ENCODE peak calls at places on chromosomes 11 and 22, in nine cellular contexts. M, I, D, F, E, B, T, U and S are unnamed samples.

GRCh38 chr22:32996702-32997101 is 61.5 kb downstream of the SYN3 start:
- DNase-seq in M (peak), I (peak), D (no peak), F (no peak), E (no peak), B (peak), T (peak), U (peak), S (no peak)

GRCh38 chr11:66289548-66290331 is 797 bp upstream of the YIF1A start:
- DNase-seq in M (no peak), I (peak), D (peak), F (peak), E (no peak), B (peak), T (peak), U (no peak), S (no peak)

GRCh38 chr22:49282596-49282995 is 545.1 kb downstream of the BRD1 start:
- DNase-seq in M (peak), I (no peak), D (no peak), F (no peak), E (no peak), B (no peak), T (no peak), U (no peak), S (no peak)

GRCh38 chr11:75323609-75324008 is 27.9 kb downstream of the ARRB1 start:
- DNase-seq in M (no peak), I (no peak), D (peak), F (no peak), E (no peak), B (no peak), T (peak), U (no peak), S (no peak)

GRCh38 chr11:125279680-125280079 is 115.1 kb downstream of the PKNOX2 start:
- DNase-seq in M (no peak), I (no peak), D (no peak), F (no peak), E (no peak), B (no peak), T (no peak), U (no peak), S (no peak)

GRCh38 chr11:47083913-47084312 is 92.8 kb downstream of the ARFGAP2 start:
- DNase-seq in M (no peak), I (no peak), D (no peak), F (no peak), E (no peak), B (no peak), T (no peak), U (no peak), S (no peak)

GRCh38 chr22:23097412-23098229 is 27.3 kb downstream of the GNAZ start:
- DNase-seq in M (no peak), I (no peak), D (peak), F (no peak), E (no peak), B (no peak), T (no peak), U (no peak), S (no peak)

GRCh38 chr22:37020192-37020479 is 594 bp downstream of the MPST start:
- DNase-seq in M (no peak), I (no peak), D (peak), F (no peak), E (peak), B (no peak), T (peak), U (no peak), S (peak)

GRCh38 chr22:31106001-31106571 is 1.3 kb downstream of the SELENOM start:
- DNase-seq in M (peak), I (no peak), D (no peak), F (no peak), E (no peak), B (no peak), T (no peak), U (no peak), S (no peak)

GRCh38 chr22:19565921-19566598 is 41.9 kb upstream of the CLDN5 start:
- DNase-seq in M (peak), I (no peak), D (no peak), F (no peak), E (no peak), B (no peak), T (no peak), U (no peak), S (peak)

GRCh38 chr11:10524471-10524870 is 16.5 kb downstream of the RNF141 start:
- DNase-seq in M (no peak), I (no peak), D (no peak), F (no peak), E (no peak), B (no peak), T (no peak), U (no peak), S (no peak)

GRCh38 chr22:49461674-49462073 is 366.0 kb downstream of the BRD1 start:
- DNase-seq in M (no peak), I (no peak), D (no peak), F (no peak), E (no peak), B (no peak), T (no peak), U (no peak), S (no peak)

GRCh38 chr11:19101803-19102520 is 15.0 kb upstream of the ZDHHC13 start:
- DNase-seq in M (no peak), I (no peak), D (no peak), F (no peak), E (no peak), B (no peak), T (no peak), U (no peak), S (no peak)

GRCh38 chr11:72037554-72038311 is 39.0 kb downstream of the IL18BP start:
- DNase-seq in M (no peak), I (no peak), D (no peak), F (no peak), E (no peak), B (no peak), T (no peak), U (no peak), S (no peak)

GRCh38 chr11:20000393-20001134 is 159.7 kb downstream of the DBX1 start:
- DNase-seq in M (no peak), I (no peak), D (no peak), F (no peak), E (no peak), B (no peak), T (no peak), U (no peak), S (no peak)

GRCh38 chr11:86999859-87000753 is 37.6 kb upstream of the TMEM135 start:
- DNase-seq in M (no peak), I (no peak), D (peak), F (no peak), E (peak), B (no peak), T (no peak), U (no peak), S (no peak)

GRCh38 chr11:117786099-117786870 is 10.7 kb downstream of the DSCAML1 start:
- DNase-seq in M (no peak), I (no peak), D (no peak), F (peak), E (no peak), B (no peak), T (no peak), U (no peak), S (no peak)

GRCh38 chr11:92480519-92480918 is 255.9 kb downstream of the FAT3 start:
- DNase-seq in M (no peak), I (no peak), D (no peak), F (no peak), E (no peak), B (no peak), T (no peak), U (no peak), S (no peak)

GRCh38 chr11:3123316-3123715 is 41.8 kb downstream of the OSBPL5 start:
- DNase-seq in M (peak), I (peak), D (no peak), F (no peak), E (peak), B (peak), T (peak), U (no peak), S (peak)

GRCh38 chr22:25992331-25992730 is 176.9 kb upstream of the SEZ6L start:
- DNase-seq in M (no peak), I (no peak), D (no peak), F (no peak), E (no peak), B (no peak), T (no peak), U (no peak), S (no peak)

GRCh38 chr22:23282089-23282501 is 101.8 kb downstream of the BCR start:
- DNase-seq in M (peak), I (peak), D (peak), F (peak), E (no peak), B (peak), T (peak), U (no peak), S (peak)

GRCh38 chr22:37186228-37186996 is 1.6 kb downstream of the C1QTNF6 start:
- DNase-seq in M (peak), I (peak), D (no peak), F (peak), E (peak), B (no peak), T (no peak), U (no peak), S (peak)

GRCh38 chr11:134393638-134394037 is 18.4 kb downstream of the B3GAT1 start:
- DNase-seq in M (no peak), I (no peak), D (peak), F (peak), E (peak), B (no peak), T (peak), U (no peak), S (no peak)

GRCh38 chr11:93988912-93989311 is 32.2 kb upstream of the HEPHL1 start:
- DNase-seq in M (no peak), I (no peak), D (no peak), F (no peak), E (no peak), B (no peak), T (no peak), U (no peak), S (no peak)

GRCh38 chr11:130781906-130782305 is 134.4 kb downstream of the SNX19 start:
- DNase-seq in M (no peak), I (no peak), D (no peak), F (peak), E (no peak), B (no peak), T (no peak), U (no peak), S (no peak)

GRCh38 chr11:131674051-131674755 is 303.8 kb downstream of the NTM start:
- DNase-seq in M (peak), I (no peak), D (peak), F (peak), E (peak), B (peak), T (peak), U (peak), S (peak)

GRCh38 chr11:133656100-133656635 is 123.9 kb upstream of the OPCML start:
- DNase-seq in M (no peak), I (no peak), D (no peak), F (no peak), E (no peak), B (no peak), T (no peak), U (no peak), S (no peak)

GRCh38 chr11:111870887-111871692 is at the start of gene ALG9:
- DNase-seq in M (peak), I (peak), D (peak), F (peak), E (peak), B (peak), T (peak), U (peak), S (peak)

GRCh38 chr11:68817554-68817953 is 24.2 kb downstream of the CPT1A start:
- DNase-seq in M (no peak), I (no peak), D (no peak), F (no peak), E (no peak), B (no peak), T (no peak), U (no peak), S (no peak)

GRCh38 chr11:35526370-35526792 is 965 bp upstream of the PAMR1 start:
- DNase-seq in M (no peak), I (no peak), D (no peak), F (no peak), E (no peak), B (no peak), T (no peak), U (peak), S (no peak)

DNA sequence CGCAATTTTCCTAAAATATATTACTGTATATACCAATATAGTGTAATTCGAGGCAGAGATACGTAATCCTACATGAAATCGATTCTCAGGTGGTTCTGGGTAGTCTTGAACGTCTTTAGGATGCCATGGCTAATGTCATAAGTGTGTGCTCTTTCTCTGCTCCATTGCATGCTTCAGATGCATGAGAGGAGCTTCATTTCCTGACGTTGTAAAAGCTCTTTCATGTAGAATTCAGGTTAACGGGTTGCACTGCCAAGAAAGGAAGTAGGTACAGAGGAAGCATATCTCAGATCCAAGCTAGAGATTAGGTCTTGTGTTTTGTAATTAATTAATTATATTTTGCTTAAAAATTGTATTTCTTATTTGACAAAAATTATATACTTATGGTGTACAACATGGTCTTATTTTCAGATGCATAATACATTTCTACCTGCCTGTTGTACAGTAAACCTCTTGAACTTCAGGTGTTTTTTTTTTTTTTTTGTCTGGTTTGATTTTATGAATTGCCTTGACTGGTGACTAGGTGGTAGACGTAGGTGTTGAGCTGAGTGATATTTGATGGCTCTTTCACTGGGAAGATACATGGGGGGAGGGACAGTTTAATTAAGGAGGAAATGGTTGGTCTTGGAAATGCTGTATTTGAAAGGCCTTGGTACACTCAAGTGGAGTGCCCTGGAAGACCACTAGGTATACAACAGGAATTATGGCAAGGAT is 9.3 kb downstream of the NUP50 start:
- DNase-seq in M (no peak), I (no peak), D (no peak), F (no peak), E (no peak), B (no peak), T (no peak), U (no peak), S (no peak)
- H3K4me3 ChIP-seq in M (no peak), I (no peak), D (no peak), F (no peak), E (no peak), B (no peak), T (no peak), U (no peak), S (no peak)

GRCh38 chr11:8691601-8692000 is 9.0 kb downstream of the RPL27A start:
- DNase-seq in M (no peak), I (peak), D (no peak), F (no peak), E (no peak), B (no peak), T (no peak), U (no peak), S (no peak)

GRCh38 chr11:8692417-8692816 is 9.8 kb downstream of the RPL27A start:
- DNase-seq in M (no peak), I (peak), D (no peak), F (no peak), E (no peak), B (no peak), T (no peak), U (no peak), S (no peak)

GRCh38 chr11:8688414-8689362 is 6.1 kb downstream of the RPL27A start:
- DNase-seq in M (peak), I (peak), D (peak), F (peak), E (peak), B (peak), T (peak), U (peak), S (peak)

GRCh38 chr11:8690374-8691342 is 8.1 kb downstream of the RPL27A start:
- DNase-seq in M (no peak), I (peak), D (no peak), F (no peak), E (no peak), B (no peak), T (no peak), U (no peak), S (no peak)

DNA sequence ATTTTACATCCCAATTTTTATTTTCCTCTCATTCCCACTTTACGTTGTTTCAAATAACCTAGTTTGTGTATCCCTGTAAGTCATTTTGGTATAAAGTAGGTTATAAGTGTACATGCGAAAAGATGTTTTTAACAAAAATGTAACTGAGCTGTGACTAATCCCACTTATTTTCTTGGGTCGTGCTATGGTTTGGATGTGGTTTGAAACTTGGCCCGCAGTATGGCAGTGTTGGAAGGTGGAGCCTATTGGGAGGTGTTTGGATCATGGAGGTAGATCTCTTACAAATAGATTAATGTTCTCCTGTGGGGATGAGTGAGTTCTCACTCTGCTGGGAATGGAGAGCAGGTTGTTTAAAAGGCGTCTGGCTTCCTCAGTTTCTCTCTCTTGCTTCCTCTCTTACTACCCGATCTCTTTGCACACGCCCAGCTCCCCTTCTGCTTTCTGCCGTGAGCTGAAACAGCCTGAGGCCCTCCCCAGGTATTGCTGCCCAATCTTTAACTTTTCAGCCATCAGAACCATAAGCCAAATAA is 7.2 kb downstream of the RPL27A start:
- DNase-seq in M (no peak), I (peak), D (no peak), F (no peak), E (no peak), B (no peak), T (no peak), U (no peak), S (no peak)
- TF ChIP-seq EP300 in M (no peak), I (no peak), D (no peak), F (no peak), E (no peak), B (no peak), T (no peak), U (no peak), S (no peak)

DNA sequence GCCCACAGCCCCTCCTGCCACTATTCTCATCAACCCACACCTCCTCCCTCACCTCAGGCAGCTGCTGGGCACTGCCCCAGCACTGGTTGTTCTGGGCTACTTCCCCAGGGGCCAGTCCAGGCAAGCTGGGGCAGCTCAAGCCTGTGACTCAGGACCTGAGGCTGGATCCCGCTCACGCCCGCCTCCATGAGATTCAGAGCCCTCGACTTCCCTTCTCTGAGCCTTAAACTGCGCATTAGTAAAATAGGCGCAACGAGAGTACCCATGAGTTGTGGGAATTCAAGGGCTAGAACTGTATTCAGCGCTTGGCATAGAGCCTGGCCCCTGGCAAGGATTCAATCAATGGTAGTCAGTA is 833 bp upstream of the CD82 start:
- DNase-seq in M (peak), I (peak), D (peak), F (peak), E (no peak), B (peak), T (peak), U (peak), S (no peak)
- H3K4me3 ChIP-seq in M (peak), I (peak), D (peak), F (peak), E (peak), B (peak), T (peak), U (peak), S (peak)

GRCh38 chr11:62931501-62932278 is 10.5 kb upstream of the CHRM1 start:
- DNase-seq in M (no peak), I (no peak), D (no peak), F (no peak), E (no peak), B (no peak), T (no peak), U (no peak), S (no peak)
- TF ChIP-seq EP300 in M (no peak), I (no peak), D (no peak), F (no peak), E (no peak), B (no peak), T (no peak), U (no peak), S (no peak)

DNA sequence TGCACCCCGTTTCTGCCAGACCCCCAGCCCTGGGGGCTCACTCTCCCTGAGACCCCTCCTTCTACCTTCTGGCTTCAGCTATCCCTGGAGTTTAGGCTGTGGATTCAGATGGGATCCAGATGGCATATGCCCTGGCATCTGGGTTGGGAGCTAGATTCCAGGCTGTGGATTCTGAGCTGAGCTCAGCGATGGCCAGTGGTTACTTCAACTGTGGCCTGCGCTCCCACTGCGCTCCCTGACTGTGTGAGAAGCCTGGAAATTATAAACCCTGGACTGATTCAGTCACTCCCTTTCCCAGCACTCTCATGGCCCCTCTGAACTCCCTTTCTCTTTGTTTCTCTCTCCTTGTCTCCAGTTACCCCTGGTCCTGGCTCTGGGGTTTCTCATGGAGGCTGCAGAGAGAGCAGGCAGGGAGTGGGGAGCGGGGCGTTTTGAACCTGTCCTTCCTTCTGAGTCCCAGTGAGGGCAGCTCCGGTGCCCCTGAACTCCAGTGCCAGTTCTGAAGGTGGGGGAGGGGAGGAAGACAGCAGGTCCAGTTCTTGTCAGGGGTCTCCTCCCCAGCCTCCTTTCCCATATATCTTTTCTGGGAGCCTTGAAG is 4.8 kb downstream of the ARHGEF17 start:
- DNase-seq in M (peak), I (no peak), D (no peak), F (no peak), E (peak), B (no peak), T (no peak), U (no peak), S (no peak)
- H3K4me3 ChIP-seq in M (peak), I (peak), D (peak), F (no peak), E (peak), B (peak), T (no peak), U (peak), S (peak)

GRCh38 chr11:115921986-115922385 is 417.8 kb upstream of the CADM1 start:
- DNase-seq in M (no peak), I (no peak), D (no peak), F (no peak), E (no peak), B (no peak), T (no peak), U (no peak), S (no peak)

GRCh38 chr11:115921540-115921939 is 417.3 kb upstream of the CADM1 start:
- DNase-seq in M (no peak), I (no peak), D (no peak), F (no peak), E (no peak), B (no peak), T (no peak), U (no peak), S (no peak)

GRCh38 chr11:115919341-115920086 is 415.3 kb upstream of the CADM1 start:
- DNase-seq in M (no peak), I (no peak), D (no peak), F (peak), E (no peak), B (no peak), T (no peak), U (no peak), S (no peak)

GRCh38 chr11:115920087-115920461 is 415.9 kb upstream of the CADM1 start:
- DNase-seq in M (no peak), I (no peak), D (no peak), F (no peak), E (no peak), B (no peak), T (no peak), U (no peak), S (no peak)

GRCh38 chr11:115920841-115921480 is 416.7 kb upstream of the CADM1 start:
- DNase-seq in M (no peak), I (no peak), D (no peak), F (no peak), E (no peak), B (no peak), T (no peak), U (no peak), S (no peak)
- TF ChIP-seq EP300 in M (no peak), I (no peak), D (no peak), F (no peak), E (no peak), B (no peak), T (no peak), U (no peak), S (no peak)